ENCODE peak calls at places on chromosomes 7 and 10, in ten cellular contexts. One of them, this sample, is unnamed.

GRCh38 chr7:11373546-11374142 is 400.0 kb downstream of the PHF14 start:
- DNase-seq in K562: peak; percentile 17
- DNase-seq in A549: peak; percentile 35
- DNase-seq in suprapubic skin: no peak
- DNase-seq in right lobe of liver: no peak
- DNase-seq in heart left ventricle: no peak
- DNase-seq in adrenal gland: no peak
- DNase-seq in prostate gland: no peak
- DNase-seq in HCT116: peak; percentile 23
- DNase-seq in tibial nerve: no peak
- DNase-seq in this sample: no peak

GRCh38 chr10:51879238-51879637 is 179.8 kb upstream of the CSTF2T start:
- DNase-seq in K562: no peak
- DNase-seq in A549: peak; percentile 48
- DNase-seq in suprapubic skin: no peak
- DNase-seq in right lobe of liver: no peak
- DNase-seq in heart left ventricle: peak; percentile 30
- DNase-seq in adrenal gland: peak; percentile 18
- DNase-seq in prostate gland: no peak
- DNase-seq in HCT116: no peak
- DNase-seq in tibial nerve: no peak
- DNase-seq in this sample: peak; percentile 31

GRCh38 chr10:93921338-93921737 is 27.6 kb downstream of the SLC35G1 start:
- DNase-seq in K562: peak; percentile 11
- DNase-seq in A549: peak; percentile 20
- DNase-seq in suprapubic skin: no peak
- DNase-seq in right lobe of liver: no peak
- DNase-seq in heart left ventricle: no peak
- DNase-seq in adrenal gland: no peak
- DNase-seq in prostate gland: no peak
- DNase-seq in HCT116: no peak
- DNase-seq in tibial nerve: no peak
- DNase-seq in this sample: no peak

GRCh38 chr7:4739528-4739992 is 35.9 kb upstream of the AP5Z1 start:
- DNase-seq in K562: peak; percentile 58
- DNase-seq in A549: peak; percentile 83
- DNase-seq in suprapubic skin: no peak
- DNase-seq in right lobe of liver: no peak
- DNase-seq in heart left ventricle: peak; percentile 54
- DNase-seq in adrenal gland: peak; percentile 66
- DNase-seq in prostate gland: no peak
- DNase-seq in HCT116: no peak
- DNase-seq in tibial nerve: no peak
- DNase-seq in this sample: peak; percentile 93

GRCh38 chr7:31663072-31663471 is 23.9 kb upstream of the PPP1R17 start:
- DNase-seq in K562: no peak
- DNase-seq in A549: peak; percentile 30
- DNase-seq in suprapubic skin: no peak
- DNase-seq in right lobe of liver: no peak
- DNase-seq in heart left ventricle: no peak
- DNase-seq in adrenal gland: no peak
- DNase-seq in prostate gland: no peak
- DNase-seq in HCT116: no peak
- DNase-seq in tibial nerve: no peak
- DNase-seq in this sample: no peak

GRCh38 chr7:137335814-137336213 is 7.7 kb downstream of the PTN start:
- DNase-seq in K562: no peak
- DNase-seq in A549: no peak
- DNase-seq in suprapubic skin: no peak
- DNase-seq in right lobe of liver: no peak
- DNase-seq in heart left ventricle: no peak
- DNase-seq in adrenal gland: no peak
- DNase-seq in prostate gland: no peak
- DNase-seq in HCT116: no peak
- DNase-seq in tibial nerve: no peak
- DNase-seq in this sample: no peak

GRCh38 chr10:71393841-71394475 is 2.8 kb upstream of the CDH23 start:
- DNase-seq in K562: no peak
- DNase-seq in A549: no peak
- DNase-seq in suprapubic skin: no peak
- DNase-seq in right lobe of liver: no peak
- DNase-seq in heart left ventricle: no peak
- DNase-seq in adrenal gland: no peak
- DNase-seq in prostate gland: no peak
- DNase-seq in HCT116: no peak
- DNase-seq in tibial nerve: no peak
- DNase-seq in this sample: no peak

GRCh38 chr7:77409005-77409738 is 7.0 kb downstream of the GSAP start:
- DNase-seq in K562: no peak
- DNase-seq in A549: peak; percentile 63
- DNase-seq in suprapubic skin: no peak
- DNase-seq in right lobe of liver: no peak
- DNase-seq in heart left ventricle: no peak
- DNase-seq in adrenal gland: no peak
- DNase-seq in prostate gland: no peak
- DNase-seq in HCT116: no peak
- DNase-seq in tibial nerve: no peak
- DNase-seq in this sample: no peak

GRCh38 chr10:78798976-78799730 is 269.6 kb upstream of the ZMIZ1 start:
- DNase-seq in K562: no peak
- DNase-seq in A549: no peak
- DNase-seq in suprapubic skin: no peak
- DNase-seq in right lobe of liver: no peak
- DNase-seq in heart left ventricle: no peak
- DNase-seq in adrenal gland: no peak
- DNase-seq in prostate gland: no peak
- DNase-seq in HCT116: no peak
- DNase-seq in tibial nerve: no peak
- DNase-seq in this sample: no peak

GRCh38 chr7:9776900-9777299 is 1196.8 kb upstream of the PHF14 start:
- DNase-seq in K562: no peak
- DNase-seq in A549: no peak
- DNase-seq in suprapubic skin: no peak
- DNase-seq in right lobe of liver: no peak
- DNase-seq in heart left ventricle: no peak
- DNase-seq in adrenal gland: no peak
- DNase-seq in prostate gland: no peak
- DNase-seq in HCT116: no peak
- DNase-seq in tibial nerve: no peak
- DNase-seq in this sample: no peak

GRCh38 chr7:135349746-135350145 is 116.1 kb downstream of the STRA8 start:
- DNase-seq in K562: no peak
- DNase-seq in A549: no peak
- DNase-seq in suprapubic skin: no peak
- DNase-seq in right lobe of liver: no peak
- DNase-seq in heart left ventricle: no peak
- DNase-seq in adrenal gland: no peak
- DNase-seq in prostate gland: no peak
- DNase-seq in HCT116: no peak
- DNase-seq in tibial nerve: no peak
- DNase-seq in this sample: no peak

GRCh38 chr7:116999316-116999715 is 46.0 kb downstream of the ST7 start:
- DNase-seq in K562: no peak
- DNase-seq in A549: no peak
- DNase-seq in suprapubic skin: no peak
- DNase-seq in right lobe of liver: no peak
- DNase-seq in heart left ventricle: no peak
- DNase-seq in adrenal gland: no peak
- DNase-seq in prostate gland: no peak
- DNase-seq in HCT116: no peak
- DNase-seq in tibial nerve: no peak
- DNase-seq in this sample: no peak

GRCh38 chr7:135178364-135178763 is 7.9 kb upstream of the CYREN start:
- DNase-seq in K562: no peak
- DNase-seq in A549: no peak
- DNase-seq in suprapubic skin: no peak
- DNase-seq in right lobe of liver: no peak
- DNase-seq in heart left ventricle: no peak
- DNase-seq in adrenal gland: no peak
- DNase-seq in prostate gland: no peak
- DNase-seq in HCT116: no peak
- DNase-seq in tibial nerve: no peak
- DNase-seq in this sample: no peak

GRCh38 chr10:49512121-49512809 is 26.7 kb downstream of the ERCC6 start:
- DNase-seq in K562: peak; percentile 46
- DNase-seq in A549: peak; percentile 48
- DNase-seq in suprapubic skin: no peak
- DNase-seq in right lobe of liver: no peak
- DNase-seq in heart left ventricle: no peak
- DNase-seq in adrenal gland: no peak
- DNase-seq in prostate gland: peak; percentile 54
- DNase-seq in HCT116: peak; percentile 16
- DNase-seq in tibial nerve: no peak
- DNase-seq in this sample: no peak

GRCh38 chr7:103731169-103731568 is 258.3 kb downstream of the RELN start:
- DNase-seq in K562: no peak
- DNase-seq in A549: no peak
- DNase-seq in suprapubic skin: no peak
- DNase-seq in right lobe of liver: no peak
- DNase-seq in heart left ventricle: no peak
- DNase-seq in adrenal gland: no peak
- DNase-seq in prostate gland: no peak
- DNase-seq in HCT116: no peak
- DNase-seq in tibial nerve: no peak
- DNase-seq in this sample: no peak

GRCh38 chr7:84647797-84648762 is 453.5 kb upstream of the SEMA3A start:
- DNase-seq in K562: no peak
- DNase-seq in A549: no peak
- DNase-seq in suprapubic skin: no peak
- DNase-seq in right lobe of liver: no peak
- DNase-seq in heart left ventricle: no peak
- DNase-seq in adrenal gland: no peak
- DNase-seq in prostate gland: no peak
- DNase-seq in HCT116: no peak
- DNase-seq in tibial nerve: no peak
- DNase-seq in this sample: no peak

GRCh38 chr10:335151-335800 is 200.0 kb downstream of the ZMYND11 start:
- DNase-seq in K562: no peak
- DNase-seq in A549: no peak
- DNase-seq in suprapubic skin: no peak
- DNase-seq in right lobe of liver: no peak
- DNase-seq in heart left ventricle: no peak
- DNase-seq in adrenal gland: no peak
- DNase-seq in prostate gland: no peak
- DNase-seq in HCT116: no peak
- DNase-seq in tibial nerve: no peak
- DNase-seq in this sample: no peak

DNA sequence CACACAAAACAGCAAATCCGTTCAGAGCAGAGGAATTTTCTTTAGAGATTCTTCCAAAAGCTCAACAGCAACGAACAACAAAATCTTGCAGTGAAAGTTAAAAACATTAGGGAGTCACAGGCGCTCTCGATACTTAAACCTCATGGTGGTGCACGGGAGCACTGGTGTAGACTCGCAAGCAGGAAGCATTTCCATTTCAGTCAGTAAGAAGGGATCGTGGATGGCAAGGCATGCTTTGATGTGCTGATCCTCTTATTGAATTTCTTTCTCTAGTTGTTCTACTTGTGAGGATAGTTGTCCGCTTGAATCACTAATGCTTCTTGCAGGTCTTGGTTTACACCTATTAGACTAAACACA is 264.7 kb downstream of the SKIDA1 start:
- DNase-seq in K562: no peak
- DNase-seq in A549: no peak
- DNase-seq in suprapubic skin: no peak
- DNase-seq in right lobe of liver: no peak
- DNase-seq in heart left ventricle: no peak
- DNase-seq in adrenal gland: no peak
- DNase-seq in prostate gland: no peak
- DNase-seq in HCT116: no peak
- DNase-seq in tibial nerve: no peak
- DNase-seq in this sample: no peak
- H3K4me3 ChIP-seq in K562: no peak overlapping the region
- H3K4me3 ChIP-seq in A549: no peak overlapping the region
- H3K4me3 ChIP-seq in suprapubic skin: no peak overlapping the region
- H3K4me3 ChIP-seq in right lobe of liver: no peak overlapping the region
- H3K4me3 ChIP-seq in heart left ventricle: no peak overlapping the region
- H3K4me3 ChIP-seq in adrenal gland: no peak overlapping the region
- H3K4me3 ChIP-seq in prostate gland: no peak overlapping the region
- H3K4me3 ChIP-seq in HCT116: no peak overlapping the region
- H3K4me3 ChIP-seq in tibial nerve: no peak overlapping the region
- H3K4me3 ChIP-seq in this sample: no peak overlapping the region

GRCh38 chr10:128254486-128254885 is 128.3 kb upstream of the MKI67 start:
- DNase-seq in K562: no peak
- DNase-seq in A549: no peak
- DNase-seq in suprapubic skin: no peak
- DNase-seq in right lobe of liver: no peak
- DNase-seq in heart left ventricle: no peak
- DNase-seq in adrenal gland: no peak
- DNase-seq in prostate gland: no peak
- DNase-seq in HCT116: no peak
- DNase-seq in tibial nerve: no peak
- DNase-seq in this sample: no peak
- TF ChIP-seq POLR2A in K562: no peak
- TF ChIP-seq POLR2A in A549: no peak
- TF ChIP-seq POLR2A in suprapubic skin: no peak
- TF ChIP-seq POLR2A in right lobe of liver: no peak
- TF ChIP-seq POLR2A in heart left ventricle: no peak
- TF ChIP-seq POLR2A in adrenal gland: no peak
- TF ChIP-seq POLR2A in prostate gland: no peak
- TF ChIP-seq POLR2A in HCT116: no peak
- TF ChIP-seq POLR2A in tibial nerve: no peak
- TF ChIP-seq POLR2A in this sample: no peak

GRCh38 chr7:74105992-74106391 is 22.4 kb downstream of the LIMK1 start:
- DNase-seq in K562: no peak
- DNase-seq in A549: no peak
- DNase-seq in suprapubic skin: no peak
- DNase-seq in right lobe of liver: no peak
- DNase-seq in heart left ventricle: no peak
- DNase-seq in adrenal gland: no peak
- DNase-seq in prostate gland: no peak
- DNase-seq in HCT116: no peak
- DNase-seq in tibial nerve: no peak
- DNase-seq in this sample: no peak
- H3K4me3 ChIP-seq in K562: no peak overlapping the region
- H3K4me3 ChIP-seq in A549: no peak overlapping the region
- H3K4me3 ChIP-seq in suprapubic skin: no peak overlapping the region
- H3K4me3 ChIP-seq in right lobe of liver: no peak overlapping the region
- H3K4me3 ChIP-seq in heart left ventricle: no peak overlapping the region
- H3K4me3 ChIP-seq in adrenal gland: no peak overlapping the region
- H3K4me3 ChIP-seq in prostate gland: no peak overlapping the region
- H3K4me3 ChIP-seq in HCT116: no peak overlapping the region
- H3K4me3 ChIP-seq in tibial nerve: no peak overlapping the region
- H3K4me3 ChIP-seq in this sample: no peak overlapping the region

DNA sequence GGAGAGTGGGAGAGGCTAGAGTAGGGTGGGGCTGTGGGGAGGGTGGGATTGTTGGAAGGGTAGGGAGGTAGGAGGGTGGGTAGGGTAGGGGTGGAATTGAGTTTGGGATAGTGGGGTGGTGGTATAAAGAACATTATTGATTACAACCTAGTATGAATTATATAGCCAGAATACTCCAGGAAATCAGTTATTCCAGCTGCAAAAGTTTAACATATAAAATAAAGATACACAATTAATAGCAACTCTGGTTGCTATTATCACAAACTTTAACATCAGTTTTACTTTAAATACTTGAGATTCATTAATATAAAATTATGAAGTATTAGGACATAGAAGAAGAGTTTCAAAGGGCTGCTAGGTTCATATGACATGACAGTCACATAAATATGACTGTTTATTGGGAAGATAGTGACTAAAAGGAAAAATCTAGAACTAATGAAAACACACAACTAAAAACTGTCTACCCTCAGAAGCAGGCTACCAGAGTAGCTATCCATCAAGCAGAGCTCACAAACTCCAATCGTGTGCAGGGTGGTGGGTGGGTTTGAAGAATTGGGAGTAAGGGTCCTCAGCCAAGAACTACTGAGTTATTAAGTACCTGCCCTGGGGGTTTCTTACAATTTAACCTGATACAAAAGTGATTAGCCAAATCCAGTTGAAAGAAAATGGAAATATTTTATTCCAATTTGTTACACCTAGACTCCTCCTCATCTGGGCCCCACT is 14.0 kb upstream of the SGCE start:
- DNase-seq in K562: no peak
- DNase-seq in A549: no peak
- DNase-seq in suprapubic skin: no peak
- DNase-seq in right lobe of liver: no peak
- DNase-seq in heart left ventricle: no peak
- DNase-seq in adrenal gland: no peak
- DNase-seq in prostate gland: no peak
- DNase-seq in HCT116: no peak
- DNase-seq in tibial nerve: no peak
- DNase-seq in this sample: no peak
- TF ChIP-seq POLR2A in K562: no peak
- TF ChIP-seq POLR2A in A549: no peak
- TF ChIP-seq POLR2A in suprapubic skin: no peak
- TF ChIP-seq POLR2A in right lobe of liver: no peak
- TF ChIP-seq POLR2A in heart left ventricle: no peak
- TF ChIP-seq POLR2A in adrenal gland: no peak
- TF ChIP-seq POLR2A in prostate gland: no peak
- TF ChIP-seq POLR2A in HCT116: no peak
- TF ChIP-seq POLR2A in tibial nerve: no peak
- TF ChIP-seq POLR2A in this sample: no peak